ENCODE peak calls at places on chromosomes 3 and 15, in ten cellular contexts. J is left ventricle myocardium inferior, T is tibial artery, Z is pancreas, E is neural progenitor cell, I is adrenal gland, W is PC-3, C is psoas muscle, U is transverse colon, X is tibial nerve. G is an unnamed sample.

GRCh38 chr3:152658977-152659376 is 176.0 kb upstream of the P2RY1 start:
- DNase-seq in C (no peak), I (no peak), E (no peak), Z (no peak), X (no peak), J (no peak), T (no peak), U (no peak), W (no peak), G (no peak)

GRCh38 chr3:58998476-58999117 is 51.2 kb downstream of the CFAP20DC start:
- DNase-seq in I (peak; percentile 72), E (no peak), C (no peak), T (no peak), Z (no peak), W (peak; percentile 98), X (no peak), J (no peak), U (no peak), G (no peak)

GRCh38 chr3:13338996-13339395 is 81.1 kb downstream of the NUP210 start:
- DNase-seq in E (no peak), X (no peak), U (no peak), T (no peak), J (no peak), Z (no peak), C (no peak), W (no peak), I (no peak), G (no peak)

GRCh38 chr3:192875971-192876565 is 41.6 kb downstream of the MB21D2 start:
- DNase-seq in U (no peak), W (peak; percentile 45), X (no peak), I (no peak), E (no peak), J (no peak), Z (no peak), C (no peak), T (no peak), G (no peak)

GRCh38 chr15:61857169-61857829 is 202.9 kb downstream of the VPS13C start:
- DNase-seq in E (no peak), X (no peak), U (no peak), Z (no peak), C (no peak), J (no peak), I (no peak), W (no peak), T (no peak), G (no peak)

GRCh38 chr15:91308209-91308608 is 208.2 kb downstream of the SV2B start:
- DNase-seq in X (no peak), E (no peak), I (no peak), J (no peak), T (no peak), U (no peak), Z (no peak), C (no peak), W (no peak), G (no peak)

GRCh38 chr15:74889390-74889881 is 406 bp upstream of the MPI start:
- DNase-seq in T (peak; percentile 32), W (no peak), J (peak; percentile 57), I (peak; percentile 69), Z (no peak), C (peak; percentile 67), E (peak; percentile 51), U (peak; percentile 33), X (no peak), G (no peak)

GRCh38 chr15:72796515-72797337 is 13.2 kb upstream of the ADPGK start:
- DNase-seq in I (peak; percentile 54), X (no peak), J (peak; percentile 44), Z (peak; percentile 51), C (peak; percentile 78), W (peak; percentile 19), T (no peak), E (peak; percentile 81), U (peak; percentile 54), G (peak; percentile 72)

GRCh38 chr3:187673012-187673411 is 2.8 kb upstream of the SST start:
- DNase-seq in J (no peak), E (no peak), C (no peak), Z (no peak), T (no peak), I (no peak), X (no peak), U (no peak), W (no peak), G (no peak)

GRCh38 chr3:195196266-195196665 is 74.7 kb downstream of the XXYLT1 start:
- DNase-seq in T (no peak), W (peak; percentile 39), C (no peak), I (peak; percentile 55), Z (peak; percentile 12), X (no peak), E (no peak), U (no peak), J (no peak), G (peak; percentile 6)

GRCh38 chr3:194497799-194498575 is 11.2 kb upstream of the ATP13A3 start:
- DNase-seq in U (peak; percentile 55), W (peak; percentile 90), X (no peak), Z (no peak), I (peak; percentile 84), E (no peak), T (no peak), J (no peak), C (peak; percentile 62), G (peak; percentile 54)

GRCh38 chr15:91099616-91100560 is at the start of gene SV2B:
- DNase-seq in W (peak; percentile 28), U (no peak), E (peak; percentile 83), T (peak; percentile 29), Z (peak; percentile 21), C (no peak), I (peak; percentile 57), X (peak; percentile 21), J (peak; percentile 27), G (no peak)

GRCh38 chr15:93135459-93135858 is 46.4 kb upstream of the RGMA start:
- DNase-seq in I (no peak), Z (no peak), E (no peak), W (no peak), C (no peak), X (no peak), U (no peak), T (no peak), J (no peak), G (no peak)

GRCh38 chr3:8884630-8885290 is 78.5 kb downstream of the RAD18 start:
- DNase-seq in I (no peak), Z (no peak), U (no peak), J (no peak), W (no peak), C (no peak), T (no peak), X (no peak), E (no peak), G (no peak)

GRCh38 chr3:14406336-14406735 is 3.9 kb downstream of the SLC6A6 start:
- DNase-seq in E (no peak), J (no peak), C (no peak), X (no peak), U (no peak), T (no peak), W (no peak), I (no peak), Z (no peak), G (no peak)

GRCh38 chr3:141240290-141241247 is 8.9 kb downstream of the PXYLP1 start:
- DNase-seq in U (no peak), E (no peak), W (no peak), C (no peak), Z (no peak), X (no peak), J (no peak), T (no peak), I (peak; percentile 48), G (no peak)

GRCh38 chr3:141243295-141243707 is 11.7 kb downstream of the PXYLP1 start:
- DNase-seq in T (no peak), C (no peak), Z (no peak), J (no peak), I (peak; percentile 56), X (no peak), E (no peak), W (no peak), U (no peak), G (no peak)

GRCh38 chr3:141242035-141242721 is 10.6 kb downstream of the PXYLP1 start:
- DNase-seq in W (no peak), I (peak; percentile 41), C (peak; percentile 68), Z (no peak), T (peak; percentile 55), X (no peak), J (no peak), E (no peak), U (no peak), G (no peak)

GRCh38 chr3:141241248-141242034 is 9.8 kb downstream of the PXYLP1 start:
- DNase-seq in Z (no peak), U (no peak), E (no peak), W (no peak), C (peak; percentile 85), I (peak; percentile 41), J (peak; percentile 70), T (peak; percentile 82), X (no peak), G (no peak)

GRCh38 chr3:141242722-141243092 is 11.1 kb downstream of the PXYLP1 start:
- DNase-seq in X (no peak), E (no peak), U (no peak), W (no peak), Z (no peak), I (no peak), C (no peak), J (no peak), T (no peak), G (no peak)
- H3K27ac ChIP-seq in X (no peak overlapping the region), E (no peak overlapping the region), U (no peak overlapping the region), W (no peak overlapping the region), Z (no peak overlapping the region), I (no peak overlapping the region), C (peak overlapping the region; percentile 80), J (peak overlapping the region; percentile 90), T (peak overlapping the region; percentile 90), G (no peak overlapping the region)

GRCh38 chr3:67012564-67012963 is 14.5 kb downstream of the KBTBD8 start:
- DNase-seq in W (no peak), T (no peak), Z (no peak), U (no peak), X (no peak), C (no peak), J (no peak), E (no peak), I (no peak), G (no peak)
- H3K27me3 ChIP-seq in W (no peaks in the 10 kb centered on the region), T (no peaks in the 10 kb centered on the region), Z (no peaks in the 10 kb centered on the region), U (no peaks in the 10 kb centered on the region), X (no peaks in the 10 kb centered on the region), C (no peaks in the 10 kb centered on the region), J (no peaks in the 10 kb centered on the region), E (no peaks in the 10 kb centered on the region), I (no peaks in the 10 kb centered on the region), G (no peaks in the 10 kb centered on the region)

GRCh38 chr15:59999064-59999377 is 5.1 kb upstream of the FOXB1 start:
- DNase-seq in T (no peak), Z (no peak), W (no peak), J (no peak), E (peak; percentile 71), C (no peak), I (no peak), U (no peak), X (no peak), G (no peak)
- TF ChIP-seq CTCF in T (no peak), Z (no peak), W (no peak), J (no peak), E (no peak), C (no peak), I (no peak), U (no peak), X (no peak), G (no peak)

GRCh38 chr3:3552741-3553140 is 246.5 kb upstream of the LRRN1 start:
- DNase-seq in U (no peak), C (no peak), E (no peak), J (no peak), I (no peak), T (no peak), W (no peak), X (no peak), Z (no peak), G (no peak)
- H3K27ac ChIP-seq in U (no peak overlapping the region), C (no peak overlapping the region), E (no peak overlapping the region), J (no peak overlapping the region), I (no peak overlapping the region), T (no peak overlapping the region), W (no peak overlapping the region), X (no peak overlapping the region), Z (no peak overlapping the region), G (no peak overlapping the region)

GRCh38 chr3:147409143-147410121 is at the start of gene ZIC1:
- DNase-seq in Z (no peak), W (no peak), T (no peak), I (no peak), C (peak; percentile 69), X (no peak), J (no peak), U (no peak), E (peak; percentile 86), G (peak; percentile 80)
- H3K27me3 ChIP-seq in Z (peaks cover 88% of the 10 kb centered on the region), W (peaks cover 88% of the 10 kb centered on the region), T (peaks cover 100% of the 10 kb centered on the region), I (peaks cover 96% of the 10 kb centered on the region), C (peaks cover 78% of the 10 kb centered on the region), X (peaks cover 15% of the 10 kb centered on the region), J (peaks cover 100% of the 10 kb centered on the region), U (peaks cover 100% of the 10 kb centered on the region), E (peaks cover 100% of the 10 kb centered on the region), G (peaks cover 25% of the 10 kb centered on the region)

G was measured in upper lobe of left lung.